ENCODE peak calls at places on chromosomes 1 and 21, in four cellular contexts. One of them, this sample, is unnamed.

GRCh38 chr1:200660719-200661118 is 9.0 kb downstream of the DDX59 start:
- DNase-seq in stimulated activated CD4-positive, alpha-beta T cell treated with anti-CD3 and anti-CD28 coated beads, Interleukin-12 subunit alpha, Interleukin-12 subunit beta, amount 100 ng/mL, for 4 hours: no peak
- DNase-seq in T-cell: no peak
- DNase-seq in brain microvascular endothelial cell: no peak
- DNase-seq in this sample: no peak

GRCh38 chr1:245079021-245079609 is 75.7 kb upstream of the KIF26B start:
- DNase-seq in T-cell: no peak
- DNase-seq in stimulated activated CD4-positive, alpha-beta T cell treated with anti-CD3 and anti-CD28 coated beads, Interleukin-12 subunit alpha, Interleukin-12 subunit beta, amount 100 ng/mL, for 4 hours: no peak
- DNase-seq in brain microvascular endothelial cell: peak; percentile 55
- DNase-seq in this sample: no peak

GRCh38 chr1:244154882-244155531 is 103.9 kb downstream of the ZBTB18 start:
- DNase-seq in stimulated activated CD4-positive, alpha-beta T cell treated with anti-CD3 and anti-CD28 coated beads, Interleukin-12 subunit alpha, Interleukin-12 subunit beta, amount 100 ng/mL, for 4 hours: no peak
- DNase-seq in T-cell: no peak
- DNase-seq in brain microvascular endothelial cell: no peak
- DNase-seq in this sample: no peak

GRCh38 chr1:117760069-117760468 is 154.2 kb downstream of the TENT5C start:
- DNase-seq in stimulated activated CD4-positive, alpha-beta T cell treated with anti-CD3 and anti-CD28 coated beads, Interleukin-12 subunit alpha, Interleukin-12 subunit beta, amount 100 ng/mL, for 4 hours: no peak
- DNase-seq in brain microvascular endothelial cell: no peak
- DNase-seq in T-cell: no peak
- DNase-seq in this sample: no peak

GRCh38 chr1:48966583-48966982 is 189.9 kb upstream of the BEND5 start:
- DNase-seq in brain microvascular endothelial cell: no peak
- DNase-seq in T-cell: no peak
- DNase-seq in stimulated activated CD4-positive, alpha-beta T cell treated with anti-CD3 and anti-CD28 coated beads, Interleukin-12 subunit alpha, Interleukin-12 subunit beta, amount 100 ng/mL, for 4 hours: no peak
- DNase-seq in this sample: no peak

GRCh38 chr21:18244721-18245486 is at the start of gene CHODL:
- DNase-seq in T-cell: no peak
- DNase-seq in brain microvascular endothelial cell: no peak
- DNase-seq in stimulated activated CD4-positive, alpha-beta T cell treated with anti-CD3 and anti-CD28 coated beads, Interleukin-12 subunit alpha, Interleukin-12 subunit beta, amount 100 ng/mL, for 4 hours: peak; percentile 0
- DNase-seq in this sample: no peak

GRCh38 chr1:1137256-1138045 is 21.6 kb upstream of the C1orf159 start:
- DNase-seq in T-cell: peak; percentile 56
- DNase-seq in brain microvascular endothelial cell: no peak
- DNase-seq in stimulated activated CD4-positive, alpha-beta T cell treated with anti-CD3 and anti-CD28 coated beads, Interleukin-12 subunit alpha, Interleukin-12 subunit beta, amount 100 ng/mL, for 4 hours: peak; percentile 71
- DNase-seq in this sample: peak; percentile 88

GRCh38 chr1:65003316-65003664 is 36.9 kb upstream of the JAK1 start:
- DNase-seq in T-cell: no peak
- DNase-seq in stimulated activated CD4-positive, alpha-beta T cell treated with anti-CD3 and anti-CD28 coated beads, Interleukin-12 subunit alpha, Interleukin-12 subunit beta, amount 100 ng/mL, for 4 hours: no peak
- DNase-seq in brain microvascular endothelial cell: no peak
- DNase-seq in this sample: no peak

GRCh38 chr1:227899141-227899819 is 48.5 kb downstream of the WNT9A start:
- DNase-seq in T-cell: no peak
- DNase-seq in stimulated activated CD4-positive, alpha-beta T cell treated with anti-CD3 and anti-CD28 coated beads, Interleukin-12 subunit alpha, Interleukin-12 subunit beta, amount 100 ng/mL, for 4 hours: no peak
- DNase-seq in brain microvascular endothelial cell: no peak
- DNase-seq in this sample: no peak

GRCh38 chr1:224411766-224412165 is 22.8 kb downstream of the WDR26 start:
- DNase-seq in stimulated activated CD4-positive, alpha-beta T cell treated with anti-CD3 and anti-CD28 coated beads, Interleukin-12 subunit alpha, Interleukin-12 subunit beta, amount 100 ng/mL, for 4 hours: no peak
- DNase-seq in T-cell: no peak
- DNase-seq in brain microvascular endothelial cell: peak; percentile 35
- DNase-seq in this sample: no peak

GRCh38 chr1:78047631-78048030 is 1.9 kb downstream of the GIPC2 start:
- DNase-seq in stimulated activated CD4-positive, alpha-beta T cell treated with anti-CD3 and anti-CD28 coated beads, Interleukin-12 subunit alpha, Interleukin-12 subunit beta, amount 100 ng/mL, for 4 hours: no peak
- DNase-seq in brain microvascular endothelial cell: no peak
- DNase-seq in T-cell: no peak
- DNase-seq in this sample: no peak

GRCh38 chr1:233170741-233171140 is 124.8 kb downstream of the PCNX2 start:
- DNase-seq in T-cell: no peak
- DNase-seq in stimulated activated CD4-positive, alpha-beta T cell treated with anti-CD3 and anti-CD28 coated beads, Interleukin-12 subunit alpha, Interleukin-12 subunit beta, amount 100 ng/mL, for 4 hours: no peak
- DNase-seq in brain microvascular endothelial cell: no peak
- DNase-seq in this sample: no peak

GRCh38 chr21:25836396-25836795 is 101.6 kb downstream of the GABPA start:
- DNase-seq in T-cell: no peak
- DNase-seq in stimulated activated CD4-positive, alpha-beta T cell treated with anti-CD3 and anti-CD28 coated beads, Interleukin-12 subunit alpha, Interleukin-12 subunit beta, amount 100 ng/mL, for 4 hours: no peak
- DNase-seq in brain microvascular endothelial cell: no peak
- DNase-seq in this sample: no peak

GRCh38 chr21:33651965-33652680 is 9.8 kb downstream of the ITSN1 start:
- DNase-seq in T-cell: no peak
- DNase-seq in stimulated activated CD4-positive, alpha-beta T cell treated with anti-CD3 and anti-CD28 coated beads, Interleukin-12 subunit alpha, Interleukin-12 subunit beta, amount 100 ng/mL, for 4 hours: no peak
- DNase-seq in brain microvascular endothelial cell: no peak
- DNase-seq in this sample: no peak

GRCh38 chr1:176976236-176976635 is 188.3 kb downstream of the ASTN1 start:
- DNase-seq in T-cell: no peak
- DNase-seq in stimulated activated CD4-positive, alpha-beta T cell treated with anti-CD3 and anti-CD28 coated beads, Interleukin-12 subunit alpha, Interleukin-12 subunit beta, amount 100 ng/mL, for 4 hours: no peak
- DNase-seq in brain microvascular endothelial cell: no peak
- DNase-seq in this sample: no peak

GRCh38 chr1:36160949-36161485 is 5.1 kb downstream of the MAP7D1 start:
- DNase-seq in stimulated activated CD4-positive, alpha-beta T cell treated with anti-CD3 and anti-CD28 coated beads, Interleukin-12 subunit alpha, Interleukin-12 subunit beta, amount 100 ng/mL, for 4 hours: peak; percentile 44
- DNase-seq in T-cell: peak; percentile 57
- DNase-seq in brain microvascular endothelial cell: peak; percentile 39
- DNase-seq in this sample: peak; percentile 66

This sample was measured in GM12892.